ENCODE peak calls at places on chromosomes 7 and 10, in five cellular contexts. E, T, P, L and S are unnamed samples.

GRCh38 chr7:129825005-129825553 is 127.7 kb downstream of the UBE2H start:
- DNase-seq in T (peak; percentile 95), L (peak; percentile 31), P (peak; percentile 60), E (peak; percentile 23), S (no peak)

GRCh38 chr7:151539055-151539714 is 19.5 kb upstream of the RHEB start:
- DNase-seq in T (peak; percentile 21), P (no peak), L (peak; percentile 29), E (no peak), S (no peak)

GRCh38 chr7:143279186-143280098 is 5.3 kb upstream of the TMEM139 start:
- DNase-seq in T (no peak), P (no peak), E (no peak), L (peak; percentile 93), S (no peak)

GRCh38 chr10:30000802-30001571 is 58.4 kb downstream of the JCAD start:
- DNase-seq in P (peak; percentile 32), T (no peak), E (peak; percentile 71), L (peak; percentile 97), S (peak; percentile 84)

GRCh38 chr7:5625938-5626337 is 155.5 kb downstream of the RNF216 start:
- DNase-seq in L (peak; percentile 72), P (no peak), E (peak; percentile 83), T (no peak), S (no peak)

GRCh38 chr7:45221896-45222604 is 64.5 kb downstream of the RAMP3 start:
- DNase-seq in L (no peak), T (peak; percentile 81), E (no peak), P (no peak), S (no peak)

GRCh38 chr7:132575987-132576722 is at the start of gene PLXNA4:
- DNase-seq in L (peak; percentile 27), P (no peak), E (no peak), T (no peak), S (no peak)

GRCh38 chr7:142785841-142786250 is 15.1 kb downstream of the PRSS2 start:
- DNase-seq in T (no peak), E (no peak), L (no peak), P (no peak), S (no peak)

GRCh38 chr7:154912921-154913644 is 89.8 kb downstream of the PAXIP1 start:
- DNase-seq in L (no peak), P (no peak), T (no peak), E (peak; percentile 27), S (peak; percentile 29)

GRCh38 chr10:114526497-114527238 is 122.4 kb upstream of the AFAP1L2 start:
- DNase-seq in E (no peak), L (peak; percentile 92), P (peak; percentile 73), T (no peak), S (peak; percentile 88)

GRCh38 chr10:100879741-100880360 is 32.9 kb upstream of the SLF2 start:
- DNase-seq in E (no peak), T (peak; percentile 91), P (no peak), L (no peak), S (no peak)

GRCh38 chr10:29838529-29838928 is 203.8 kb upstream of the SVIL start:
- DNase-seq in P (no peak), L (no peak), T (no peak), E (no peak), S (no peak)

GRCh38 chr10:124616040-124616835 is 127.9 kb downstream of the FAM53B start:
- DNase-seq in L (no peak), T (no peak), P (no peak), E (no peak), S (no peak)

GRCh38 chr7:150746931-150747330 is 9.7 kb downstream of the GIMAP5 start:
- DNase-seq in P (no peak), L (no peak), E (no peak), T (no peak), S (no peak)

GRCh38 chr7:81903115-81903514 is 133.3 kb upstream of the HGF start:
- DNase-seq in E (no peak), P (no peak), L (no peak), T (no peak), S (no peak)

GRCh38 chr10:5512331-5512730 is 12.4 kb upstream of the CALML3 start:
- DNase-seq in T (no peak), P (no peak), E (no peak), L (no peak), S (no peak)

GRCh38 chr7:105656922-105657521 is 75.7 kb upstream of the EFCAB10 start:
- DNase-seq in L (peak; percentile 28), E (no peak), P (no peak), T (peak; percentile 66), S (no peak)

GRCh38 chr10:105827133-105827532 is 1186.0 kb downstream of the SORCS3 start:
- DNase-seq in E (no peak), P (no peak), L (no peak), T (no peak), S (no peak)

GRCh38 chr10:50471583-50471975 is 152.2 kb downstream of the SGMS1 start:
- DNase-seq in P (no peak), E (no peak), T (no peak), L (no peak), S (no peak)

GRCh38 chr7:99473315-99473596 is 566 bp downstream of the ZNF789 start:
- DNase-seq in E (peak; percentile 62), T (no peak), P (no peak), L (peak; percentile 81), S (no peak)

GRCh38 chr10:101752241-101752640 is 23.7 kb downstream of the FGF8 start:
- DNase-seq in L (no peak), E (no peak), P (no peak), T (peak; percentile 44), S (no peak)

GRCh38 chr7:118855290-118855689 is 630.8 kb downstream of the ANKRD7 start:
- DNase-seq in P (no peak), E (no peak), L (no peak), T (no peak), S (no peak)

GRCh38 chr7:159075563-159076238 is 69.0 kb downstream of the VIPR2 start:
- DNase-seq in P (no peak), E (no peak), L (no peak), T (no peak), S (peak; percentile 66)

GRCh38 chr7:136698231-136698630 is 170.2 kb upstream of the CHRM2 start:
- DNase-seq in L (peak; percentile 0), T (no peak), P (no peak), E (no peak), S (no peak)
- H3K4me3 ChIP-seq in L (no peak overlapping the region), T (no peak overlapping the region), P (no peak overlapping the region), E (no peak overlapping the region), S (no peak overlapping the region)

GRCh38 chr7:875476-876076 is 778 bp upstream of the GET4 start:
- DNase-seq in L (no peak), T (no peak), E (no peak), P (no peak), S (peak; percentile 83)

GRCh38 chr7:876077-876971 is at the start of gene GET4:
- DNase-seq in T (peak; percentile 94), E (peak; percentile 98), P (peak; percentile 98), L (peak; percentile 98), S (peak; percentile 95)

GRCh38 chr7:873367-874002 is 2.9 kb upstream of the GET4 start:
- DNase-seq in T (peak; percentile 78), L (peak; percentile 87), P (peak; percentile 76), E (peak; percentile 84), S (peak; percentile 85)

GRCh38 chr7:875051-875450 is 1.3 kb upstream of the GET4 start:
- DNase-seq in P (no peak), L (no peak), E (no peak), T (no peak), S (no peak)

DNA sequence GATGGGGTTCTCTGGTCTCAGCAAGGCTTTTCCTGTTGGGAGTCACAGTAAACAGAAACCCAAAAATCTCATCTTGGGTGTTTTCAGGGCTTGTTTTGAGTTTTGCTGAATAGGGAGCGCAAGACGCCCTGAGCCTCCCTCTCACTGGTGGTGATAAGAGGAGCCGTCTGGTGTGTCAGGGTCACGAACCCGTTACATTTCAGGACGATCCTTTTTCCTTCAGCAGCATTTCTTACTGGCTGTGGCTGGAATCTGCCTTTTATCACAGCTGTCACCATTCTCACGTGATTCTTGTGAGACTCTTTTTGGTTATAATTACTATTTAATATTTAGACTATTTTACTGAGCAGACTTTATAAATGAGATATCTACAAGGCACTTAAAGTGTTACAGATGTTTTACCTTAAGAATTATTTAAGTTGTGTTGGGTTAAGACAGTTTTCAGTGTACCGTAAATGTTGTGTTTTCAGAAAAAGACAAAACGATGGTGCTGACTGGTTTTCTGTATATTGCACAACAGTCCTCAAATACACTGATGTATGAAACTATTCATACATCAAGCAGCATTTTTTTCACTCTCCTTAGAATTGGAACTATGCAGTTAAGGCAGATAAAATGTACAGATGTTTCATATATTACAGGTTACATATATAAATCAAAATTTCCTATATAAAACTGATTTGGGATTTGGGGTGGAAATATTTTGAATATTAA is 2.2 kb upstream of the GET4 start:
- DNase-seq in L (peak; percentile 52), E (no peak), P (no peak), T (no peak), S (no peak)
- TF ChIP-seq CTCF in L (no peak), E (no peak), P (no peak), T (no peak), S (no peak)

GRCh38 chr7:51471199-51472016 is 154.8 kb upstream of the COBL start:
- DNase-seq in L (no peak), T (no peak), E (no peak), P (no peak), S (no peak)

GRCh38 chr7:51477323-51477722 is 160.7 kb upstream of the COBL start:
- DNase-seq in L (no peak), E (no peak), T (no peak), P (no peak), S (no peak)

GRCh38 chr7:51477819-51478218 is 161.2 kb upstream of the COBL start:
- DNase-seq in T (no peak), P (no peak), E (no peak), L (no peak), S (no peak)

GRCh38 chr7:51472017-51472296 is 155.3 kb upstream of the COBL start:
- DNase-seq in L (no peak), P (no peak), E (no peak), T (no peak), S (no peak)

GRCh38 chr7:51472873-51473272 is 156.3 kb upstream of the COBL start:
- DNase-seq in T (no peak), E (no peak), P (no peak), L (no peak), S (no peak)
- H3K4me3 ChIP-seq in T (no peak overlapping the region), E (no peak overlapping the region), P (no peak overlapping the region), L (no peak overlapping the region), S (no peak overlapping the region)

GRCh38 chr10:17247210-17247609 is 19.2 kb downstream of the VIM start:
- DNase-seq in P (no peak), L (no peak), T (no peak), E (no peak), S (no peak)

GRCh38 chr10:17250736-17251135 is 22.7 kb downstream of the VIM start:
- DNase-seq in L (no peak), E (no peak), T (no peak), P (no peak), S (no peak)

GRCh38 chr10:17248964-17249363 is 20.9 kb downstream of the VIM start:
- DNase-seq in P (no peak), T (no peak), E (no peak), L (no peak), S (no peak)

GRCh38 chr10:17244712-17245365 is 16.8 kb downstream of the VIM start:
- DNase-seq in L (no peak), T (no peak), P (no peak), E (no peak), S (no peak)

DNA sequence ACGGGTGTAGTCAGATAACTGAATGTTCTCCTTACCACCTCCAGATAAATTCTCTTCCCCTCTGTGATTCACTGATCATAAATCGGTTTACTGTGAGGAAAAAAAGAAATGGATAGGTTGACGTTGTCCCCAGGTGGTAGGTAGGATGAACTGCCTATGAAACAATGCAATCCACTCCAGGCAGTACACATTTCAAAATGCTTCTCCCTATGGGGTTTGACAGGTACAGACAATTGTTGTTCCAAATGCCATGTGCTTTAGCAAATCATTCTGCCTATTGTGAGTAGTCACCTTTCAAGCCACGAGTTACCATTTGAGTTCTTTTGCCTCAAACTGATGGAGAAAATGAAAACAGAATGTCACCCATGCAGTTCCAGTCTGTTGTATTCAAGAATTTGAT is 21.8 kb downstream of the VIM start:
- DNase-seq in E (no peak), L (peak; percentile 48), P (no peak), T (no peak), S (no peak)
- TF ChIP-seq CTCF in E (peak; percentile 31), L (peak; percentile 56), P (peak; percentile 10), T (peak; percentile 26), S (no peak)